ENCODE peak calls at places on chromosomes 7 and 10, in ten cellular contexts. E is HFFc6, G is NCI-H2081 treated with DMSO at 0.1 percent for 48 hours, A is H54, T is mucosa of gallbladder, B is GM13977, L is HEK293T, Q is dermis blood vessel endothelial cell, H is AG09309, S is GDM1. R is an unnamed sample.

GRCh38 chr10:11403116-11403515 is 208.3 kb downstream of the USP6NL start:
- DNase-seq in G (no peak), H (no peak), E (no peak), L (no peak), B (no peak), A (no peak), Q (peak), T (no peak), S (peak), R (no peak)

GRCh38 chr10:23481351-23481961 is 42.6 kb downstream of the OTUD1 start:
- DNase-seq in T (no peak), E (no peak), Q (no peak), B (no peak), G (no peak), L (no peak), A (no peak), S (no peak), H (no peak), R (no peak)

GRCh38 chr10:37434091-37434490 is 308.7 kb downstream of the ANKRD30A start:
- DNase-seq in G (no peak), S (no peak), Q (no peak), H (peak), L (no peak), E (peak), A (no peak), T (no peak), B (no peak), R (no peak)

GRCh38 chr10:95391570-95392249 is 100.9 kb upstream of the PDLIM1 start:
- DNase-seq in T (no peak), A (no peak), E (peak), S (no peak), H (no peak), B (no peak), G (no peak), Q (peak), L (peak), R (no peak)

GRCh38 chr10:3263747-3264146 is 91.2 kb upstream of the PITRM1 start:
- DNase-seq in Q (no peak), S (no peak), E (no peak), B (no peak), A (no peak), T (no peak), L (no peak), H (no peak), G (no peak), R (no peak)

GRCh38 chr10:70145666-70146488 is 623 bp downstream of the TYSND1 start:
- DNase-seq in Q (peak), E (peak), G (no peak), T (peak), L (peak), H (no peak), B (peak), S (peak), A (peak), R (no peak)

GRCh38 chr7:16801111-16801542 is 3.7 kb downstream of the AGR2 start:
- DNase-seq in E (peak), T (no peak), A (peak), L (peak), H (peak), S (peak), Q (peak), G (peak), B (peak), R (peak)

GRCh38 chr7:139673230-139673629 is 104.6 kb downstream of the HIPK2 start:
- DNase-seq in S (no peak), G (no peak), B (peak), T (no peak), Q (no peak), A (no peak), L (no peak), H (no peak), E (no peak), R (no peak)

GRCh38 chr7:23454880-23455526 is 15.3 kb downstream of the IGF2BP3 start:
- DNase-seq in Q (no peak), S (no peak), B (no peak), G (no peak), H (no peak), L (no peak), A (no peak), T (no peak), E (no peak), R (no peak)

GRCh38 chr7:132410385-132410784 is 165.9 kb downstream of the PLXNA4 start:
- DNase-seq in Q (peak), T (no peak), S (peak), E (no peak), G (no peak), A (no peak), H (no peak), B (no peak), L (no peak), R (no peak)

GRCh38 chr7:460374-461117 is 59.1 kb downstream of the PDGFA start:
- DNase-seq in H (no peak), Q (peak), L (no peak), G (no peak), B (no peak), A (no peak), T (no peak), E (no peak), S (no peak), R (no peak)

GRCh38 chr10:78794736-78795455 is 273.9 kb upstream of the ZMIZ1 start:
- DNase-seq in L (no peak), E (no peak), T (no peak), S (no peak), B (no peak), A (no peak), H (no peak), G (no peak), Q (no peak), R (no peak)

GRCh38 chr10:16491933-16492332 is 29.7 kb downstream of the C1QL3 start:
- DNase-seq in E (no peak), A (no peak), H (no peak), G (peak), Q (no peak), B (no peak), T (no peak), L (no peak), S (no peak), R (no peak)

GRCh38 chr10:25441270-25441669 is 266.5 kb downstream of the GPR158 start:
- DNase-seq in E (no peak), T (no peak), Q (no peak), H (no peak), S (no peak), G (no peak), B (no peak), L (no peak), A (no peak), R (no peak)

GRCh38 chr7:6271694-6272371 is 591 bp downstream of the CYTH3 start:
- DNase-seq in T (no peak), A (no peak), H (no peak), L (peak), G (no peak), S (no peak), B (peak), E (no peak), Q (peak), R (no peak)

GRCh38 chr7:98238076-98238475 is 14.0 kb downstream of the TECPR1 start:
- DNase-seq in G (no peak), S (no peak), L (no peak), H (no peak), A (no peak), Q (no peak), T (no peak), E (no peak), B (peak), R (no peak)

GRCh38 chr7:105691692-105692564 is 110.6 kb upstream of the EFCAB10 start:
- DNase-seq in A (peak), E (peak), T (peak), L (peak), S (no peak), H (peak), Q (peak), G (no peak), B (peak), R (peak)

GRCh38 chr10:70996549-70996948 is 108.2 kb upstream of the PCBD1 start:
- DNase-seq in A (no peak), H (no peak), G (no peak), S (no peak), E (no peak), Q (no peak), L (no peak), B (no peak), T (no peak), R (no peak)

GRCh38 chr10:80739963-80740715 is 202.4 kb downstream of the SH2D4B start:
- DNase-seq in S (no peak), H (no peak), B (no peak), L (no peak), E (no peak), Q (no peak), G (no peak), T (no peak), A (no peak), R (no peak)

GRCh38 chr10:102227050-102227449 is 951 bp downstream of the ELOVL3 start:
- DNase-seq in T (no peak), G (no peak), B (no peak), H (peak), Q (no peak), L (no peak), A (no peak), S (no peak), E (peak), R (peak)

GRCh38 chr10:49379596-49380410 is 16.1 kb downstream of the DRGX start:
- DNase-seq in Q (no peak), L (peak), G (no peak), E (no peak), S (no peak), T (no peak), A (no peak), B (no peak), H (no peak), R (no peak)

GRCh38 chr7:146096994-146097393 is 19.6 kb upstream of the CNTNAP2 start:
- DNase-seq in L (peak), E (no peak), Q (no peak), G (no peak), S (no peak), H (no peak), B (no peak), T (no peak), A (no peak), R (no peak)

GRCh38 chr7:18659746-18660145 is 164.2 kb downstream of the HDAC9 start:
- DNase-seq in T (no peak), L (no peak), E (no peak), Q (no peak), S (no peak), A (no peak), H (no peak), B (no peak), G (no peak), R (no peak)